ENCODE peak calls at places on chromosomes 1 and 21, in four cellular contexts. L, F, H and B are unnamed samples.
A peak's percentile ranks its signal among the peaks of the same experiment; 100 is the strongest.

GRCh38 chr1:72846891-72847290 is 564.6 kb upstream of the NEGR1 start:
- DNase-seq in L (no peak), F (no peak), H (no peak), B (no peak)

GRCh38 chr1:41072051-41072450 is 50.5 kb upstream of the SLFNL1 start:
- DNase-seq in L (peak; percentile 61), F (no peak), H (no peak), B (no peak)

GRCh38 chr1:208028526-208028925 is 117.6 kb upstream of the CD34 start:
- DNase-seq in L (no peak), F (no peak), H (no peak), B (no peak)

GRCh38 chr1:46342084-46342656 is 1.6 kb downstream of the NSUN4 start:
- DNase-seq in L (peak; percentile 55), F (no peak), H (peak; percentile 70), B (no peak)

GRCh38 chr1:50181027-50181663 is 72.4 kb downstream of the ELAVL4 start:
- DNase-seq in L (no peak), F (no peak), H (peak; percentile 46), B (no peak)

GRCh38 chr1:170720661-170721060 is 56.7 kb downstream of the PRRX1 start:
- DNase-seq in L (no peak), F (no peak), H (no peak), B (no peak)

GRCh38 chr1:60697204-60697994 is 385.0 kb upstream of the NFIA start:
- DNase-seq in L (no peak), F (no peak), H (no peak), B (no peak)

GRCh38 chr1:94898486-94899385 is 28.2 kb downstream of the CNN3 start:
- DNase-seq in L (peak; percentile 70), F (no peak), H (no peak), B (no peak)

GRCh38 chr1:223748773-223749733 is 36.7 kb downstream of the CAPN2 start:
- DNase-seq in L (peak; percentile 45), F (peak; percentile 76), H (peak; percentile 73), B (peak; percentile 58)

GRCh38 chr1:145918144-145918991 is at the start of gene PEX11B:
- DNase-seq in L (peak; percentile 91), F (peak; percentile 92), H (peak; percentile 93), B (peak; percentile 88)

GRCh38 chr1:1213919-1214599 is at the start of gene TNFRSF4:
- DNase-seq in L (no peak), F (no peak), H (no peak), B (no peak)

GRCh38 chr1:82091729-82092128 is 291.0 kb downstream of the ADGRL2 start:
- DNase-seq in L (no peak), F (no peak), H (peak; percentile 52), B (no peak)

GRCh38 chr1:161427733-161428516 is 60.2 kb upstream of the CFAP126 start:
- DNase-seq in L (peak; percentile 68), F (peak; percentile 87), H (peak; percentile 82), B (peak; percentile 71)

GRCh38 chr1:17372955-17373354 is 959 bp downstream of the PADI6 start:
- DNase-seq in L (no peak), F (no peak), H (peak; percentile 44), B (peak; percentile 53)

GRCh38 chr1:117447661-117448060 is 80.4 kb downstream of the MAN1A2 start:
- DNase-seq in L (peak; percentile 34), F (no peak), H (no peak), B (no peak)

GRCh38 chr1:55441474-55441873 is 226.3 kb upstream of the USP24 start:
- DNase-seq in L (peak; percentile 68), F (no peak), H (no peak), B (no peak)

GRCh38 chr1:118335372-118335771 is 150.3 kb upstream of the SPAG17 start:
- DNase-seq in L (peak; percentile 27), F (no peak), H (no peak), B (no peak)

GRCh38 chr1:37430074-37430985 is 44.0 kb upstream of the ZC3H12A start:
- DNase-seq in L (no peak), F (no peak), H (no peak), B (no peak)

GRCh38 chr1:108316545-108316944 is 72.7 kb upstream of the NBPF4 start:
- DNase-seq in L (peak; percentile 4), F (no peak), H (peak; percentile 37), B (no peak)

GRCh38 chr21:37450385-37451044 is 83.9 kb downstream of the DYRK1A start:
- DNase-seq in L (peak; percentile 58), F (no peak), H (no peak), B (no peak)

GRCh38 chr1:185393821-185394220 is 76.8 kb upstream of the IVNS1ABP start:
- DNase-seq in L (no peak), F (no peak), H (no peak), B (no peak)

GRCh38 chr1:228913649-228914048 is 178.4 kb downstream of the RHOU start:
- DNase-seq in L (no peak), F (no peak), H (no peak), B (no peak)

GRCh38 chr1:185267701-185268100 is 49.3 kb downstream of the IVNS1ABP start:
- DNase-seq in L (no peak), F (no peak), H (no peak), B (no peak)

GRCh38 chr1:3809680-3810079 is 13.4 kb upstream of the LRRC47 start:
- DNase-seq in L (no peak), F (no peak), H (no peak), B (no peak)

GRCh38 chr1:170664828-170665617 is 1.1 kb downstream of the PRRX1 start:
- DNase-seq in L (peak; percentile 61), F (no peak), H (peak; percentile 52), B (peak; percentile 59)

GRCh38 chr1:46703927-46704641 is 14.8 kb downstream of the EFCAB14 start:
- DNase-seq in L (no peak), F (no peak), H (no peak), B (no peak)

GRCh38 chr1:228292609-228292911 is 84.7 kb downstream of the OBSCN start:
- DNase-seq in L (no peak), F (no peak), H (no peak), B (no peak)

GRCh38 chr1:190588424-190588823 is 110.8 kb upstream of the BRINP3 start:
- DNase-seq in L (no peak), F (no peak), H (no peak), B (no peak)

GRCh38 chr1:20724364-20725188 is 6.8 kb upstream of the KIF17 start:
- DNase-seq in L (no peak), F (no peak), H (no peak), B (peak; percentile 20)

GRCh38 chr1:203006948-203007871 is at the start of gene TMEM183A:
- DNase-seq in L (peak; percentile 97), F (peak; percentile 95), H (peak; percentile 99), B (peak; percentile 98)
- H4K8ac ChIP-seq in L (peak within 1 kb of the TSS; percentile 100), F (peak within 1 kb of the TSS; percentile 94), H (peak within 1 kb of the TSS; percentile 91), B (no peak within 1 kb of the TSS)

DNA sequence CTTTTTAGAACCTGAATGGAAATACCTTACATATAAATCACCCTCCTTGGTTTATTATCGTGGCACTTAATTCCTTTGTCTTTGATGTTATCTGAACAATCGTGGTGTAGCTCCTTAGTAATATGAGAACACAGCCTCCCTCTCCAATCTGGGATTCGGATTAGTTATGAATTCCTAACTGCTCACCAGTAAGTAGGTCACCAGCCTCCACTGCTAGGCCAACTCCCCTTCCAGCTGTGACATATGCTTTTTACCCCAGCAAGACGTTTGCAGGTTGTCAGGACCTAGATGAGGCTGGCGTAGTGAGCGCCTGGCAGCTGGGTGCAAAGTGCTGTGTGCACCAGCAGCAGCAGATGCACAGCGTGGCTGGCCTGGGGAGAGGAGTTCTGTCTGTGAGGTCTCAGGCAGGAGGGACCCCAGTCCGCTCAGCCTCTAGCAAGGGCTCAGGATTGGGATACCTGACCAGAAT is 38.2 kb downstream of the NTPCR start:
- DNase-seq in L (peak; percentile 82), F (no peak), H (no peak), B (no peak)
- H4K8ac ChIP-seq in L (no peak overlapping the region), F (no peak overlapping the region), H (no peak overlapping the region), B (no peak overlapping the region)

DNA sequence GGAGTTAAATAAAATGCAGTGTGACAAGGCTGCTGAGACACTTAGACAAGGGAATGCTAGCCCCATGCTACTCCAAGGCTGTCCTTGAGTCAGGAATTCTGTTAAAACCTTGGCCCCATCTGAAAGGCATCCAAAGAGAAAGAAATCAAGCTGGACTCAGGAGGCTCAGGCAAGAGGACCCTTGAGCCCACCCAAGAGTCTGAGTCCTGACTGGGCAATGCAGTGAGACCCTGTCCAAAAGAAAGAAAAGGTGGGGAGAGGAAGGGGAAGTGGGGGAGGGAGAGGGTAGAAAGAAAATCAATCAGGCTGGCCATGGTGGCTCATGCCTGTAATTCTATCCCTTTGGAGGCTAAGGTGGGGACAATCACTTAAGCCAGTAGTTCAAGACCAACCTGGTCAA is 26.7 kb downstream of the CLSTN1 start:
- DNase-seq in L (no peak), F (no peak), H (no peak), B (no peak)
- H4K8ac ChIP-seq in L (no peak overlapping the region), F (no peak overlapping the region), H (no peak overlapping the region), B (no peak overlapping the region)

DNA sequence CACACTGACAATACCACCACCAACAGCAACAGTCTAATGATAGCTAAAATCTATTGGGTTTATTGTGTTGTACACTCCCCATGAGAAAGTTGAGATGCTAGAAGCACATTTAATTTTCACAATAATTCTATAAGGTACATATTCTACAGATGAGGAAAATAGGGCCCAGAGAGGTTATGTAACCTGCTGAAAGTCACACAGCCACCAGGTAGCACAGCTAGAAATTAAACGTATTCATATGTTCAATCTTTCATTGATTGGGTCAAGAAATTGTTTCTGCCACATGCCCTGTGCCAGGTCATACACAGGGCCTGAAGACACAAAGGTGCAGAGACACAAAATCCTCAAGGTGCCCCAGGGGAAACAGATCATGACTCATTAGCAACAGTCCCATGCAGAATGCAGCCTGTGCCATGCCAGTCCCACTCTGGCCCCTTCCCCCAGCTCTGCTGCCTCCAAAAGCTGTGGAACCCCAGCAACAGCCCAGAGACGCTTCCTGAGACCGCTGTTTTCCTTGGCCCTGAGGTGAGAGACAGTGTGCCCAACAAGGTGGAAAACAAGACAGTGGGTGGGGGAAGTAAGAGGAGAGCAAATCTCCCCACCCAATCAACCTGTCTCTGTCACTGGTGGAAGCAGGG is 32.1 kb downstream of the GJA4 start:
- DNase-seq in L (no peak), F (peak; percentile 11), H (no peak), B (no peak)
- H4K8ac ChIP-seq in L (no peak overlapping the region), F (no peak overlapping the region), H (no peak overlapping the region), B (no peak overlapping the region)

DNA sequence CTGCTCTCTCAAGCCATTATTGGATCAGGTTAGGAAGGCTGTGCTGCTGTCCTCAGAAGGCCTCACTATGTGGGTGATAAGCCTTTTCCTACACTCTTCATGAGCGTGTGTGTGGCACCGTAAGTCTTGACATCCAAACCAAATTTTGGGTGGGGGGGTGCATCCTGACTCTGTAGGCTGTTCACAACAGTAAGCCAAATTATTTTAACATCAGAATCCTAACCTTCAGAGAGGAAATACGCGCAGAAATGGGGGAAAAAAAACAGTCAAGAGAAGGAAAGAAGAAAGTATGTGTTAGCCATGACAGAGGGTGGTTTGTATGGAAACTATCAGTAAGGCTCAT is 21.0 kb downstream of the STPG1 start:
- DNase-seq in L (no peak), F (no peak), H (no peak), B (no peak)
- H4K8ac ChIP-seq in L (no peak overlapping the region), F (no peak overlapping the region), H (no peak overlapping the region), B (no peak overlapping the region)

GRCh38 chr1:209395169-209395568 is 188.3 kb upstream of the CAMK1G start:
- DNase-seq in L (no peak), F (no peak), H (no peak), B (no peak)
- H4K8ac ChIP-seq in L (no peak overlapping the region), F (no peak overlapping the region), H (peak overlapping the region; percentile 7), B (no peak overlapping the region)